ENCODE peak calls at places on chromosomes 6 and 20, in seven cellular contexts. N is psoas muscle, W is PC-9, S is body of pancreas, T is AG04450, Z is epithelial cell of esophagus, M is lower leg skin. X is an unnamed sample.

GRCh38 chr6:117509021-117509420 is 26.5 kb downstream of the DCBLD1 start:
- DNase-seq in T (no peak), Z (peak; percentile 73), N (no peak), M (no peak), W (no peak), S (no peak), X (no peak)

GRCh38 chr20:1657556-1658334 is at the start of gene SIRPG:
- DNase-seq in N (no peak), M (no peak), W (no peak), Z (no peak), S (no peak), T (no peak), X (no peak)

GRCh38 chr6:9576521-9576920 is 838.4 kb downstream of the TFAP2A start:
- DNase-seq in T (no peak), S (no peak), Z (peak; percentile 7), M (no peak), W (no peak), N (no peak), X (no peak)

GRCh38 chr6:167710521-167710920 is 116.2 kb upstream of the AFDN start:
- DNase-seq in S (no peak), Z (no peak), W (no peak), N (no peak), T (no peak), M (peak; percentile 77), X (no peak)

GRCh38 chr6:157571995-157572394 is 191.0 kb downstream of the ZDHHC14 start:
- DNase-seq in W (no peak), M (no peak), S (no peak), T (no peak), Z (no peak), N (no peak), X (no peak)

GRCh38 chr20:37886851-37887297 is 16.1 kb upstream of the VSTM2L start:
- DNase-seq in Z (no peak), N (no peak), M (no peak), T (no peak), S (no peak), W (no peak), X (no peak)

GRCh38 chr20:14432597-14432996 is 95.2 kb upstream of the FLRT3 start:
- DNase-seq in W (no peak), N (no peak), T (no peak), Z (no peak), S (no peak), M (no peak), X (no peak)

GRCh38 chr6:104599821-104600658 is 259.7 kb downstream of the HACE1 start:
- DNase-seq in N (no peak), T (no peak), S (no peak), W (no peak), M (no peak), Z (no peak), X (no peak)

GRCh38 chr20:41137412-41138216 is at the start of gene PLCG1:
- DNase-seq in W (no peak), M (peak; percentile 95), Z (peak; percentile 77), S (peak; percentile 75), T (no peak), N (peak; percentile 89), X (no peak)

GRCh38 chr6:41460742-41461336 is 85.3 kb upstream of the FOXP4 start:
- DNase-seq in W (no peak), Z (no peak), N (no peak), M (no peak), S (no peak), T (no peak), X (no peak)

GRCh38 chr20:5735845-5736530 is 14.2 kb upstream of the SHLD1 start:
- DNase-seq in Z (no peak), M (no peak), T (no peak), S (no peak), W (no peak), N (no peak), X (no peak)

GRCh38 chr6:169885131-169885530 is 133.7 kb downstream of the ERMARD start:
- DNase-seq in Z (no peak), M (no peak), T (no peak), W (no peak), S (no peak), N (no peak), X (no peak)

GRCh38 chr6:88855521-88856152 is 107.8 kb downstream of the RNGTT start:
- DNase-seq in W (no peak), N (no peak), M (no peak), T (no peak), S (no peak), Z (no peak), X (no peak)

GRCh38 chr20:46084805-46085792 is 4.7 kb downstream of the NCOA5 start:
- DNase-seq in M (no peak), S (no peak), T (no peak), Z (peak; percentile 43), N (no peak), W (peak; percentile 56), X (no peak)

GRCh38 chr20:63128367-63128766 is 87.6 kb downstream of the YTHDF1 start:
- DNase-seq in N (peak; percentile 17), W (no peak), Z (no peak), T (no peak), S (no peak), M (no peak), X (no peak)

GRCh38 chr6:11769244-11769643 is 9.4 kb downstream of the ADTRP start:
- DNase-seq in M (no peak), W (no peak), Z (peak; percentile 85), T (no peak), N (no peak), S (no peak), X (no peak)

GRCh38 chr6:80771941-80772340 is 665.5 kb downstream of the BCKDHB start:
- DNase-seq in T (no peak), N (no peak), M (no peak), Z (peak; percentile 60), S (no peak), W (no peak), X (no peak)

GRCh38 chr6:30329331-30329730 is 2.6 kb downstream of the TRIM39 start:
- DNase-seq in M (no peak), W (no peak), Z (no peak), N (no peak), S (peak; percentile 18), T (no peak), X (no peak)

GRCh38 chr6:30326446-30327231 is at the start of gene TRIM39:
- DNase-seq in S (peak; percentile 85), N (peak; percentile 93), T (peak; percentile 51), W (peak; percentile 72), Z (peak; percentile 79), M (peak; percentile 97), X (no peak)

GRCh38 chr6:30325873-30326445 is 768 bp upstream of the TRIM39 start:
- DNase-seq in N (peak; percentile 60), W (peak; percentile 48), S (no peak), M (peak; percentile 88), T (no peak), Z (peak; percentile 87), X (no peak)

GRCh38 chr6:30325150-30325872 is 1.4 kb upstream of the TRIM39 start:
- DNase-seq in Z (peak; percentile 83), M (no peak), W (no peak), T (no peak), N (no peak), S (peak; percentile 54), X (no peak)

DNA sequence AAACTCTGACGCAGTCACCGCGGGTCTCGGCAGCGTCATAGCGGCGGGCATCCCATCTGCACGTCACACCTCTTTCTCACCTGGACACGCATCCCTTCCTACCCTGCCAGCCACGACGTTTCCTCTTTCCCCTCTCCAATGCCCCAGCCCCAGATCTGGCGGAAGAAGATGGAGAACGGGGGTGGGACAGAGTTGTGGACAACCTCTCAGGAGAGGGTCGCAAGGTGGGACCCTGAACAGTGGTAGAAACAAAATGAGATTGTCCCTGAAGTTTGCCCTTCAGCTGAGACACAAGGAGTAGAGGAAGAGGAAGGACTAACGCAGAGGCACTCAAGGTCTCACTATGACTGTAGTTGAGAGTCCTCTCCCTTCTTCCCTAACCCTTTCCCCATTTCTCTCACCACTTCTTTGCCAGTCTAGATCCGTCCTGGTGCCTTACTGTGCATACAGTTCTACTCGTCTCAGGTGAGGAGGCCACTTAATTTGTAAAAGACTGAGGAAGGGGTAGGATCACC is 562 bp downstream of the TRIM39 start:
- DNase-seq in T (no peak), S (no peak), N (no peak), Z (peak; percentile 85), M (no peak), W (no peak), X (no peak)
- H3K4me3 ChIP-seq in T (peak overlapping the region; percentile 67), S (peak overlapping the region; percentile 72), N (peak overlapping the region; percentile 94), Z (peak overlapping the region; percentile 86), M (peak overlapping the region; percentile 73), W (peak overlapping the region; percentile 91), X (peak overlapping the region; percentile 87)

DNA sequence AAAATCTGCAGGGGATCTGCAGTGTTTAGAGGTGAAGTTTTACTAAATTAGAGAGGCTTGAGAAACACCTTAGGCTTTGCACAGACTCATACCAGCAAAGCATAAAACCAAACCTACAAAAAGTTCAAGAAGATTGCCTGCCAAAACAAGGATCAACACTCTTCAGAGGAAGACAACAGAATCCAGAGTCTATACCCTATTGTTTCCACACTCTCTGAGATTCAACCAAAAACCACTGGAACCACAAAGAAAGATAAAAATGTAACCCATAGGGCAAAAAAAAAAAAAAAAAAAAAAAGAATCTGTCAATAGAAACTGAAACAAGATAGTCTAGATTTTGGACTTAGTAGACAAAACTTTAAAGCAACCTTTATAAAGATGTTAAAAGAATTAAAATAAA is 102.7 kb downstream of the ANKRD60 start:
- DNase-seq in T (no peak), S (no peak), N (no peak), M (no peak), Z (no peak), W (no peak), X (no peak)
- TF ChIP-seq CTCF in T (no peak), S (no peak), N (no peak), M (no peak), Z (no peak), W (no peak), X (no peak)

DNA sequence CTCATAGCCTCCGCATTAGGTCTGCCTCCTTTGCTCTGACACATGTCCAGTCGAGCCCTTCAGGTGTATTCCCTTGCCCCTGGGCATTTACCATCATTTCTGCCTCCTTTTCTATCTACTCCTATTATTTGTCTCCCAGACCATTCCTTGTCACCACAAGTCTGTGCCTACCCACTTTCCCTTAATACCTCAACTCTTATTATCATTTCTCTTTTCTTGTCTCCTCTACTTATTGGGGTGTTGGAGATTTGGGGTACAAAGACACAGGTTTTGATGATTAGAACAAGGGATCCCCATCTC is 1.4 kb downstream of the SYNGAP1 start:
- DNase-seq in Z (no peak), T (no peak), N (no peak), W (no peak), S (no peak), M (no peak), X (no peak)
- H3K4me3 ChIP-seq in Z (no peak overlapping the region), T (peak overlapping the region; percentile 64), N (no peak overlapping the region), W (no peak overlapping the region), S (no peak overlapping the region), M (no peak overlapping the region), X (no peak overlapping the region)

DNA sequence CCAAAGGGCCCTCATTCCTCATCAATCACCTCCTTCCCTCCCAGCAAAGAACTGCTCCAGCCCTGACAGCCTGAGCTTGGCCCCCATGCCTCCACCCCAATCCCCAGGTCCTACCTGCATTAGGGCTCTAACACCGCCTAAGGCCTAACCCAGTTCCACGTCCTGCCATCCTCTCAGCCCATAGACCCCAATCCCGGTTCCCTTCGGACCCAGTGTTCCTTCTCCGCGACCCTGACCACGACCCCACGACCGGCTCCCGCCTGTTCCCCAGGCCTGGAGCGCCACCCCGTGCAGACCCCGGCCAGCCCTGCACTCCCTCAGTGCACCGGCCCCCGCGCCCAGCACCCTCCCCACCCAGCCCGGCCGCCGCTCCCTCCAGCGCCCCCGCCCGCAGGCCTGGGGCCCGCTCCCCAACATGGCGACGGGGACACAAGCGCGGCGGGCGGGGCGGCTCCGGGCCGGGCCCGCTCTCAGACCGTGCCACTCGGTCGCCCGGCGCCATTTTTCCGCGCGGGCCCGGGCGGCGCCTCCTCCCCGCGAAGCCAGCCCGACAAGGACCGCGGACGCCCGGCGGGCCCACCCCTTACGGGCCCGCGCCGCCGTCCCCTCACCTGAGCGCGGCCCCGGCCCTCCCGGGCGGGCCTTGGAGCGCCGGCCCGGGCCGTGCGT is 456 bp downstream of the NCOA6 start:
- DNase-seq in M (peak; percentile 89), S (peak; percentile 54), N (peak; percentile 81), W (no peak), Z (peak; percentile 55), T (no peak), X (no peak)
- TF ChIP-seq CTCF in M (no peak), S (no peak), N (no peak), W (no peak), Z (no peak), T (no peak), X (peak; percentile 6)